ENCODE peak calls at places on chromosomes 1 and 21, in six cellular contexts. One of them, this sample, is unnamed.

GRCh38 chr21:25039461-25040380 is 567.6 kb downstream of the MRPL39 start:
- DNase-seq in HFF-Myc: no peak
- DNase-seq in T-cell: no peak
- DNase-seq in CD8-positive, alpha-beta T cell: no peak
- DNase-seq in HuH-7.5: no peak
- DNase-seq in NCI-H82: peak
- DNase-seq in this sample: no peak

GRCh38 chr1:183472488-183473285 is at the start of gene SMG7:
- DNase-seq in HFF-Myc: no peak
- DNase-seq in T-cell: peak
- DNase-seq in CD8-positive, alpha-beta T cell: peak
- DNase-seq in HuH-7.5: peak
- DNase-seq in NCI-H82: peak
- DNase-seq in this sample: peak

GRCh38 chr1:158992787-158993312 is 16.9 kb upstream of the IFI16 start:
- DNase-seq in HFF-Myc: no peak
- DNase-seq in T-cell: no peak
- DNase-seq in CD8-positive, alpha-beta T cell: no peak
- DNase-seq in HuH-7.5: no peak
- DNase-seq in NCI-H82: no peak
- DNase-seq in this sample: no peak

GRCh38 chr1:37817481-37817880 is 9.5 kb upstream of the YRDC start:
- DNase-seq in HFF-Myc: no peak
- DNase-seq in T-cell: no peak
- DNase-seq in CD8-positive, alpha-beta T cell: no peak
- DNase-seq in HuH-7.5: no peak
- DNase-seq in NCI-H82: peak
- DNase-seq in this sample: no peak

GRCh38 chr1:17112496-17113236 is 6.6 kb downstream of the PADI2 start:
- DNase-seq in HFF-Myc: no peak
- DNase-seq in T-cell: no peak
- DNase-seq in CD8-positive, alpha-beta T cell: no peak
- DNase-seq in HuH-7.5: no peak
- DNase-seq in NCI-H82: no peak
- DNase-seq in this sample: no peak

GRCh38 chr1:232274236-232274855 is 355.6 kb downstream of the SIPA1L2 start:
- DNase-seq in HFF-Myc: no peak
- DNase-seq in T-cell: no peak
- DNase-seq in CD8-positive, alpha-beta T cell: no peak
- DNase-seq in HuH-7.5: no peak
- DNase-seq in NCI-H82: no peak
- DNase-seq in this sample: no peak

GRCh38 chr1:10649484-10650201 is 146.8 kb downstream of the CASZ1 start:
- DNase-seq in HFF-Myc: no peak
- DNase-seq in T-cell: no peak
- DNase-seq in CD8-positive, alpha-beta T cell: no peak
- DNase-seq in HuH-7.5: no peak
- DNase-seq in NCI-H82: peak
- DNase-seq in this sample: no peak

GRCh38 chr1:94962745-94963265 is 35.9 kb upstream of the CNN3 start:
- DNase-seq in HFF-Myc: no peak
- DNase-seq in T-cell: peak
- DNase-seq in CD8-positive, alpha-beta T cell: peak
- DNase-seq in HuH-7.5: peak
- DNase-seq in NCI-H82: no peak
- DNase-seq in this sample: peak

GRCh38 chr21:45805321-45805720 is 161.8 kb downstream of the PCBP3 start:
- DNase-seq in HFF-Myc: no peak
- DNase-seq in T-cell: no peak
- DNase-seq in CD8-positive, alpha-beta T cell: no peak
- DNase-seq in HuH-7.5: no peak
- DNase-seq in NCI-H82: no peak
- DNase-seq in this sample: no peak

GRCh38 chr21:40015818-40016217 is 148.6 kb downstream of the PCP4 start:
- DNase-seq in HFF-Myc: no peak
- DNase-seq in T-cell: no peak
- DNase-seq in CD8-positive, alpha-beta T cell: no peak
- DNase-seq in HuH-7.5: no peak
- DNase-seq in NCI-H82: no peak
- DNase-seq in this sample: no peak

GRCh38 chr1:86259390-86259789 is 102.8 kb upstream of the COL24A1 start:
- DNase-seq in HFF-Myc: no peak
- DNase-seq in T-cell: no peak
- DNase-seq in CD8-positive, alpha-beta T cell: no peak
- DNase-seq in HuH-7.5: no peak
- DNase-seq in NCI-H82: no peak
- DNase-seq in this sample: no peak

GRCh38 chr1:61184035-61184713 is 101.8 kb downstream of the NFIA start:
- DNase-seq in HFF-Myc: peak
- DNase-seq in T-cell: no peak
- DNase-seq in CD8-positive, alpha-beta T cell: no peak
- DNase-seq in HuH-7.5: peak
- DNase-seq in NCI-H82: no peak
- DNase-seq in this sample: peak

GRCh38 chr1:41809716-41810115 is 109.0 kb downstream of the HIVEP3 start:
- DNase-seq in HFF-Myc: no peak
- DNase-seq in T-cell: no peak
- DNase-seq in CD8-positive, alpha-beta T cell: no peak
- DNase-seq in HuH-7.5: no peak
- DNase-seq in NCI-H82: no peak
- DNase-seq in this sample: no peak

GRCh38 chr1:239308701-239309333 is 77.6 kb upstream of the CHRM3 start:
- DNase-seq in HFF-Myc: peak
- DNase-seq in T-cell: no peak
- DNase-seq in CD8-positive, alpha-beta T cell: peak
- DNase-seq in HuH-7.5: peak
- DNase-seq in NCI-H82: peak
- DNase-seq in this sample: no peak

GRCh38 chr1:105462308-105462707 is 1594.2 kb upstream of the PRMT6 start:
- DNase-seq in HFF-Myc: no peak
- DNase-seq in T-cell: no peak
- DNase-seq in CD8-positive, alpha-beta T cell: no peak
- DNase-seq in HuH-7.5: no peak
- DNase-seq in NCI-H82: no peak
- DNase-seq in this sample: no peak

GRCh38 chr1:87274851-87275250 is 53.8 kb upstream of the LMO4 start:
- DNase-seq in HFF-Myc: no peak
- DNase-seq in T-cell: no peak
- DNase-seq in CD8-positive, alpha-beta T cell: no peak
- DNase-seq in HuH-7.5: no peak
- DNase-seq in NCI-H82: no peak
- DNase-seq in this sample: no peak

GRCh38 chr1:19775831-19776230 is 23.9 kb downstream of the TMCO4 start:
- DNase-seq in HFF-Myc: no peak
- DNase-seq in T-cell: no peak
- DNase-seq in CD8-positive, alpha-beta T cell: no peak
- DNase-seq in HuH-7.5: no peak
- DNase-seq in NCI-H82: no peak
- DNase-seq in this sample: no peak

This sample was measured in hepatic stellate cell.